ENCODE peak calls at places on chromosomes 12 and 14, in four cellular contexts. S is smooth muscle cell of the brain vasculature; C is right lobe of liver; W is activated CD4-positive, alpha-beta T cell treated with anti-CD3 and anti-CD28 coated beads for 24 hours. D is an unnamed sample.
A peak's percentile ranks its signal among the peaks of the same experiment; 100 is the strongest.

GRCh38 chr14:100012928-100013327 is 52.3 kb upstream of the EVL start:
- DNase-seq in W (no peak), S (no peak), C (no peak), D (no peak)

GRCh38 chr12:100058482-100059029 is 73.8 kb upstream of the ANKS1B start:
- DNase-seq in C (no peak), W (no peak), S (no peak), D (no peak)

GRCh38 chr12:30792648-30793499 is 38.1 kb upstream of the CAPRIN2 start:
- DNase-seq in S (no peak), W (no peak), C (no peak), D (no peak)

GRCh38 chr14:31057035-31057434 is 30.9 kb upstream of the STRN3 start:
- DNase-seq in W (no peak), S (no peak), C (no peak), D (no peak)

GRCh38 chr12:22978962-22979361 is 354.0 kb downstream of the ETNK1 start:
- DNase-seq in W (no peak), S (peak; percentile 49), C (no peak), D (no peak)

GRCh38 chr12:92297405-92297804 is 151.8 kb upstream of the BTG1 start:
- DNase-seq in C (no peak), W (no peak), S (no peak), D (no peak)

GRCh38 chr14:61720302-61720677 is 25.0 kb downstream of the HIF1A start:
- DNase-seq in C (no peak), W (no peak), S (no peak), D (no peak)

GRCh38 chr12:26919216-26919555 is 18.6 kb downstream of the INTS13 start:
- DNase-seq in S (no peak), W (no peak), C (no peak), D (no peak)

GRCh38 chr14:54369343-54369742 is 27.5 kb upstream of the CDKN3 start:
- DNase-seq in C (no peak), S (no peak), W (no peak), D (no peak)

GRCh38 chr14:55073856-55074255 is 22.4 kb downstream of the MAPK1IP1L start:
- DNase-seq in S (no peak), W (no peak), C (no peak), D (no peak)

GRCh38 chr12:83817730-83818129 is 1094.9 kb downstream of the SLC6A15 start:
- DNase-seq in W (no peak), C (no peak), S (no peak), D (no peak)

GRCh38 chr12:105226219-105226618 is 9.8 kb downstream of the APPL2 start:
- DNase-seq in C (no peak), W (no peak), S (peak; percentile 69), D (no peak)

GRCh38 chr14:89787525-89787924 is 167.0 kb downstream of the EFCAB11 start:
- DNase-seq in W (no peak), C (no peak), S (no peak), D (no peak)

GRCh38 chr12:45336331-45336730 is 120.4 kb downstream of the ANO6 start:
- DNase-seq in C (no peak), W (no peak), S (peak; percentile 40), D (no peak)

GRCh38 chr12:122082621-122083356 is 4.2 kb downstream of the MLXIP start:
- DNase-seq in S (no peak), W (no peak), C (no peak), D (no peak)

GRCh38 chr14:102726191-102726949 is 50.9 kb upstream of the TRAF3 start:
- DNase-seq in C (no peak), S (no peak), W (no peak), D (no peak)

GRCh38 chr12:52741378-52742195 is 35.6 kb downstream of the KRT76 start:
- DNase-seq in S (peak; percentile 17), C (no peak), W (peak; percentile 41), D (peak; percentile 61)

GRCh38 chr12:38761636-38762342 is 143.6 kb downstream of the CPNE8 start:
- DNase-seq in W (no peak), S (no peak), C (no peak), D (no peak)

GRCh38 chr14:93939304-93940229 is 12.4 kb downstream of the FAM181A start:
- DNase-seq in C (peak; percentile 79), W (peak; percentile 93), S (no peak), D (peak; percentile 88)

GRCh38 chr14:39016733-39017095 is 86.3 kb downstream of the SEC23A start:
- DNase-seq in W (no peak), S (no peak), C (no peak), D (no peak)

GRCh38 chr12:54360717-54361456 is 3.4 kb downstream of the GPR84 start:
- DNase-seq in W (no peak), S (no peak), C (peak; percentile 81), D (peak; percentile 85)

GRCh38 chr12:3869448-3869847 is 3.8 kb downstream of the PARP11 start:
- DNase-seq in C (no peak), S (no peak), W (no peak), D (no peak)

GRCh38 chr14:58752782-58753181 is 115.0 kb downstream of the DACT1 start:
- DNase-seq in C (peak; percentile 90), S (no peak), W (no peak), D (peak; percentile 88)

GRCh38 chr12:123271182-123271491 is 519 bp downstream of the CDK2AP1 start:
- DNase-seq in S (no peak), C (peak; percentile 84), W (peak; percentile 56), D (peak; percentile 84)

GRCh38 chr12:30399859-30400258 is 295.8 kb downstream of the IPO8 start:
- DNase-seq in W (no peak), C (no peak), S (no peak), D (no peak)

GRCh38 chr14:67815573-67816235 is 686 bp downstream of the ZFYVE26 start:
- DNase-seq in C (no peak), W (no peak), S (no peak), D (no peak)

GRCh38 chr14:58082011-58082410 is 70.0 kb downstream of the ARMH4 start:
- DNase-seq in C (no peak), W (no peak), S (no peak), D (no peak)

GRCh38 chr14:58815781-58816297 is 178.1 kb downstream of the DACT1 start:
- DNase-seq in S (no peak), C (no peak), W (no peak), D (no peak)

GRCh38 chr12:124289634-124290600 is 5.0 kb upstream of the RFLNA start:
- DNase-seq in W (no peak), S (no peak), C (peak; percentile 24), D (peak; percentile 44)

GRCh38 chr12:30952036-30952435 is 25.5 kb downstream of the TSPAN11 start:
- DNase-seq in S (no peak), C (no peak), W (no peak), D (no peak)

GRCh38 chr14:76500011-76500410 is 124.1 kb downstream of the ESRRB start:
- DNase-seq in S (no peak), W (no peak), C (peak; percentile 27), D (no peak)